ENCODE peak calls at places on chromosome 11, in ten cellular contexts. One of them, this sample, is unnamed.

GRCh38 chr11:57474017-57474750 is 13.9 kb downstream of the RTN4RL2 start:
- DNase-seq in fibroblast of villous mesenchyme: no peak
- DNase-seq in type B pancreatic cell: no peak
- DNase-seq in astrocyte of the spinal cord: no peak
- DNase-seq in foreskin fibroblast: peak; percentile 41
- DNase-seq in lung: no peak
- DNase-seq in PC-9: no peak
- DNase-seq in GM10248: no peak
- DNase-seq in keratinocyte: no peak
- DNase-seq in astrocyte: no peak
- DNase-seq in this sample: no peak

GRCh38 chr11:32161293-32161692 is 70.4 kb downstream of the RCN1 start:
- DNase-seq in astrocyte: no peak
- DNase-seq in GM10248: no peak
- DNase-seq in PC-9: no peak
- DNase-seq in lung: no peak
- DNase-seq in keratinocyte: no peak
- DNase-seq in astrocyte of the spinal cord: no peak
- DNase-seq in fibroblast of villous mesenchyme: no peak
- DNase-seq in type B pancreatic cell: no peak
- DNase-seq in foreskin fibroblast: no peak
- DNase-seq in this sample: no peak

GRCh38 chr11:65506316-65506769 is 7.5 kb downstream of the MALAT1 start:
- DNase-seq in astrocyte of the spinal cord: no peak
- DNase-seq in fibroblast of villous mesenchyme: no peak
- DNase-seq in PC-9: no peak
- DNase-seq in keratinocyte: no peak
- DNase-seq in GM10248: no peak
- DNase-seq in astrocyte: no peak
- DNase-seq in type B pancreatic cell: no peak
- DNase-seq in lung: no peak
- DNase-seq in foreskin fibroblast: no peak
- DNase-seq in this sample: no peak

GRCh38 chr11:121119444-121119843 is 18.4 kb downstream of the TECTA start:
- DNase-seq in fibroblast of villous mesenchyme: peak; percentile 23
- DNase-seq in foreskin fibroblast: no peak
- DNase-seq in GM10248: no peak
- DNase-seq in type B pancreatic cell: no peak
- DNase-seq in keratinocyte: no peak
- DNase-seq in astrocyte: no peak
- DNase-seq in astrocyte of the spinal cord: no peak
- DNase-seq in lung: no peak
- DNase-seq in PC-9: no peak
- DNase-seq in this sample: no peak

GRCh38 chr11:34999453-34999852 is 83.0 kb downstream of the PDHX start:
- DNase-seq in foreskin fibroblast: no peak
- DNase-seq in lung: no peak
- DNase-seq in keratinocyte: no peak
- DNase-seq in PC-9: no peak
- DNase-seq in GM10248: no peak
- DNase-seq in astrocyte: no peak
- DNase-seq in astrocyte of the spinal cord: no peak
- DNase-seq in fibroblast of villous mesenchyme: no peak
- DNase-seq in type B pancreatic cell: no peak
- DNase-seq in this sample: no peak

GRCh38 chr11:108069947-108070346 is 51.4 kb upstream of the ACAT1 start:
- DNase-seq in astrocyte of the spinal cord: peak; percentile 71
- DNase-seq in keratinocyte: no peak
- DNase-seq in PC-9: no peak
- DNase-seq in fibroblast of villous mesenchyme: peak; percentile 70
- DNase-seq in lung: no peak
- DNase-seq in foreskin fibroblast: peak; percentile 46
- DNase-seq in GM10248: peak; percentile 13
- DNase-seq in type B pancreatic cell: no peak
- DNase-seq in astrocyte: peak; percentile 63
- DNase-seq in this sample: no peak

GRCh38 chr11:120817131-120817530 is 206.8 kb upstream of the TBCEL start:
- DNase-seq in astrocyte of the spinal cord: no peak
- DNase-seq in astrocyte: no peak
- DNase-seq in lung: no peak
- DNase-seq in GM10248: no peak
- DNase-seq in keratinocyte: no peak
- DNase-seq in type B pancreatic cell: no peak
- DNase-seq in PC-9: no peak
- DNase-seq in foreskin fibroblast: no peak
- DNase-seq in fibroblast of villous mesenchyme: no peak
- DNase-seq in this sample: no peak

GRCh38 chr11:69466039-69466438 is 15.4 kb upstream of the LINC01488 start:
- DNase-seq in lung: no peak
- DNase-seq in astrocyte: no peak
- DNase-seq in foreskin fibroblast: no peak
- DNase-seq in fibroblast of villous mesenchyme: no peak
- DNase-seq in type B pancreatic cell: no peak
- DNase-seq in PC-9: no peak
- DNase-seq in GM10248: no peak
- DNase-seq in astrocyte of the spinal cord: no peak
- DNase-seq in keratinocyte: no peak
- DNase-seq in this sample: no peak

GRCh38 chr11:104343578-104343977 is 179.6 kb upstream of the PDGFD start:
- DNase-seq in foreskin fibroblast: peak; percentile 16
- DNase-seq in astrocyte: no peak
- DNase-seq in lung: no peak
- DNase-seq in fibroblast of villous mesenchyme: no peak
- DNase-seq in keratinocyte: no peak
- DNase-seq in PC-9: no peak
- DNase-seq in astrocyte of the spinal cord: no peak
- DNase-seq in GM10248: no peak
- DNase-seq in type B pancreatic cell: no peak
- DNase-seq in this sample: no peak

GRCh38 chr11:15927196-15927865 is 429.0 kb downstream of the SOX6 start:
- DNase-seq in astrocyte: no peak
- DNase-seq in PC-9: no peak
- DNase-seq in fibroblast of villous mesenchyme: no peak
- DNase-seq in type B pancreatic cell: peak; percentile 6
- DNase-seq in foreskin fibroblast: no peak
- DNase-seq in keratinocyte: no peak
- DNase-seq in GM10248: no peak
- DNase-seq in astrocyte of the spinal cord: no peak
- DNase-seq in lung: no peak
- DNase-seq in this sample: no peak

GRCh38 chr11:15918674-15919073 is 437.7 kb downstream of the SOX6 start:
- DNase-seq in fibroblast of villous mesenchyme: no peak
- DNase-seq in PC-9: no peak
- DNase-seq in type B pancreatic cell: no peak
- DNase-seq in keratinocyte: no peak
- DNase-seq in astrocyte of the spinal cord: no peak
- DNase-seq in astrocyte: no peak
- DNase-seq in GM10248: no peak
- DNase-seq in foreskin fibroblast: no peak
- DNase-seq in lung: no peak
- DNase-seq in this sample: no peak

GRCh38 chr11:15926071-15926470 is 430.3 kb downstream of the SOX6 start:
- DNase-seq in lung: no peak
- DNase-seq in foreskin fibroblast: peak; percentile 9
- DNase-seq in GM10248: no peak
- DNase-seq in PC-9: no peak
- DNase-seq in type B pancreatic cell: no peak
- DNase-seq in astrocyte of the spinal cord: no peak
- DNase-seq in keratinocyte: no peak
- DNase-seq in fibroblast of villous mesenchyme: no peak
- DNase-seq in astrocyte: no peak
- DNase-seq in this sample: no peak

GRCh38 chr11:15920856-15921629 is 435.3 kb downstream of the SOX6 start:
- DNase-seq in fibroblast of villous mesenchyme: no peak
- DNase-seq in foreskin fibroblast: no peak
- DNase-seq in PC-9: no peak
- DNase-seq in type B pancreatic cell: no peak
- DNase-seq in lung: no peak
- DNase-seq in GM10248: no peak
- DNase-seq in keratinocyte: no peak
- DNase-seq in astrocyte of the spinal cord: no peak
- DNase-seq in astrocyte: peak; percentile 51
- DNase-seq in this sample: no peak

GRCh38 chr11:15923169-15923568 is 433.2 kb downstream of the SOX6 start:
- DNase-seq in type B pancreatic cell: no peak
- DNase-seq in astrocyte: no peak
- DNase-seq in PC-9: no peak
- DNase-seq in lung: no peak
- DNase-seq in keratinocyte: no peak
- DNase-seq in astrocyte of the spinal cord: no peak
- DNase-seq in foreskin fibroblast: no peak
- DNase-seq in GM10248: no peak
- DNase-seq in fibroblast of villous mesenchyme: no peak
- DNase-seq in this sample: no peak
- TF ChIP-seq CTCF in type B pancreatic cell: peak; percentile 18
- TF ChIP-seq CTCF in astrocyte: no peak
- TF ChIP-seq CTCF in PC-9: no peak
- TF ChIP-seq CTCF in lung: no peak
- TF ChIP-seq CTCF in keratinocyte: no peak
- TF ChIP-seq CTCF in astrocyte of the spinal cord: no peak
- TF ChIP-seq CTCF in foreskin fibroblast: no peak
- TF ChIP-seq CTCF in GM10248: no peak
- TF ChIP-seq CTCF in fibroblast of villous mesenchyme: peak; percentile 23
- TF ChIP-seq CTCF in this sample: no peak

DNA sequence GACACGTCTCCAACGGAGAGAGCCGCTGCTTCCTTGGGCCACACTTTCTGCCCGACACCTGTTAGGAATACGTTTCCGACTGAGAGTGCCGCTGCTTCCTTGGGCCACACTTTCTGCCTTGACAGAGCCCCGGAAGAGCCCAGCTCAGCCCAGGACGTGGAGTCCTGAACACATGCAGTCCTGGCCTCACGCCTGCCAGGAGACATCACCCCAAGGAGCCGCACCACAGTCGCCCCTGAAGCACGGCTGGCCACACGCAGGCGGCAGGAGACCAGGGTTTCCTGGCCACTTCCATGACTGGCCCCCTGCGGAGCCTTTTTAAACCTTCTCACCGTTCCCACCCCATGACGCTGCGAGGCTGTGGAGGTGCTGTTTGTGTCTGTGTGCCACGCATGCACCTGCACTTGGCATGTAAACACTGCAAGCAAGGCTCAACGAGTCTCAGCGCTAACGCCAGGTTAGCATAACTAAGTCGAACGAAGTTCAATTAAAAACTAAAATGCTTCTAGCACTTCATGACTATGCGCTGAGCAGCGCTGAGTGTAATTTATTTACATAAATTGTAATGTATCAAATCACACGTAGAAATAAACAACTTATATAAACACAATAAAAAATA is 8.8 kb downstream of the TOLLIP start:
- DNase-seq in foreskin fibroblast: no peak
- DNase-seq in fibroblast of villous mesenchyme: no peak
- DNase-seq in PC-9: no peak
- DNase-seq in type B pancreatic cell: peak; percentile 52
- DNase-seq in keratinocyte: no peak
- DNase-seq in astrocyte of the spinal cord: no peak
- DNase-seq in astrocyte: no peak
- DNase-seq in GM10248: no peak
- DNase-seq in lung: peak; percentile 14
- DNase-seq in this sample: no peak
- TF ChIP-seq CTCF in foreskin fibroblast: no peak
- TF ChIP-seq CTCF in fibroblast of villous mesenchyme: no peak
- TF ChIP-seq CTCF in PC-9: no peak
- TF ChIP-seq CTCF in type B pancreatic cell: no peak
- TF ChIP-seq CTCF in keratinocyte: no peak
- TF ChIP-seq CTCF in astrocyte of the spinal cord: no peak
- TF ChIP-seq CTCF in astrocyte: no peak
- TF ChIP-seq CTCF in GM10248: no peak
- TF ChIP-seq CTCF in lung: no peak
- TF ChIP-seq CTCF in this sample: no peak

GRCh38 chr11:67048515-67048914 is 8.1 kb upstream of the RHOD start:
- DNase-seq in astrocyte of the spinal cord: no peak
- DNase-seq in keratinocyte: no peak
- DNase-seq in type B pancreatic cell: no peak
- DNase-seq in foreskin fibroblast: peak; percentile 89
- DNase-seq in fibroblast of villous mesenchyme: no peak
- DNase-seq in PC-9: no peak
- DNase-seq in GM10248: no peak
- DNase-seq in astrocyte: no peak
- DNase-seq in lung: no peak
- DNase-seq in this sample: no peak

GRCh38 chr11:67051945-67052488 is 4.6 kb upstream of the RHOD start:
- DNase-seq in lung: no peak
- DNase-seq in type B pancreatic cell: no peak
- DNase-seq in GM10248: no peak
- DNase-seq in foreskin fibroblast: no peak
- DNase-seq in fibroblast of villous mesenchyme: no peak
- DNase-seq in PC-9: no peak
- DNase-seq in astrocyte: no peak
- DNase-seq in keratinocyte: no peak
- DNase-seq in astrocyte of the spinal cord: no peak
- DNase-seq in this sample: no peak

GRCh38 chr11:67052891-67053290 is 3.8 kb upstream of the RHOD start:
- DNase-seq in astrocyte of the spinal cord: no peak
- DNase-seq in GM10248: no peak
- DNase-seq in keratinocyte: no peak
- DNase-seq in fibroblast of villous mesenchyme: no peak
- DNase-seq in foreskin fibroblast: no peak
- DNase-seq in lung: no peak
- DNase-seq in type B pancreatic cell: no peak
- DNase-seq in astrocyte: no peak
- DNase-seq in PC-9: no peak
- DNase-seq in this sample: no peak

GRCh38 chr11:67051494-67051893 is 5.2 kb upstream of the RHOD start:
- DNase-seq in lung: no peak
- DNase-seq in type B pancreatic cell: no peak
- DNase-seq in PC-9: no peak
- DNase-seq in astrocyte: no peak
- DNase-seq in foreskin fibroblast: no peak
- DNase-seq in GM10248: no peak
- DNase-seq in astrocyte of the spinal cord: no peak
- DNase-seq in fibroblast of villous mesenchyme: no peak
- DNase-seq in keratinocyte: no peak
- DNase-seq in this sample: no peak

GRCh38 chr11:67050139-67050538 is 6.5 kb upstream of the RHOD start:
- DNase-seq in type B pancreatic cell: no peak
- DNase-seq in astrocyte of the spinal cord: no peak
- DNase-seq in foreskin fibroblast: no peak
- DNase-seq in PC-9: peak; percentile 28
- DNase-seq in astrocyte: no peak
- DNase-seq in fibroblast of villous mesenchyme: no peak
- DNase-seq in GM10248: no peak
- DNase-seq in keratinocyte: no peak
- DNase-seq in lung: no peak
- DNase-seq in this sample: no peak
- TF ChIP-seq CTCF in type B pancreatic cell: no peak
- TF ChIP-seq CTCF in astrocyte of the spinal cord: no peak
- TF ChIP-seq CTCF in foreskin fibroblast: no peak
- TF ChIP-seq CTCF in PC-9: no peak
- TF ChIP-seq CTCF in astrocyte: no peak
- TF ChIP-seq CTCF in fibroblast of villous mesenchyme: no peak
- TF ChIP-seq CTCF in GM10248: no peak
- TF ChIP-seq CTCF in keratinocyte: no peak
- TF ChIP-seq CTCF in lung: no peak
- TF ChIP-seq CTCF in this sample: no peak

DNA sequence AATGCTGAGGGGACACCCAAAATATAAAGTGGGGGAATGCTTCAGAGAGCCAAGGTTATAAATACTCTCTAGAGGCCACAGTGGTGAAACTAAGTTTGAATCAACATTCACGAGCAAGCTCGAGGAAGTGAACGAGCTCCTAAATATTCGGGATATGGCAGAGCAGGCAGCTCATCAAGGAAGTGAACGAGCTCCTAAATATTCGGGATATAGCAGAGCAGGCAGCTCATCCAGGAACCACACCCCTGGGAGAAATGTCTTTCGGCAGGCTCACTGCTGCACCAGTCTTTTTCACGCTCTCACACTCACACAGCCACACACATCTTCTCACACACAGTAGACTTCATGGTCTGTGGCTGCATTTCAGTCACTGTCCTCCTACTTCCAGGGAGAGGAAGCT is 787.5 kb downstream of the OPCML start:
- DNase-seq in type B pancreatic cell: no peak
- DNase-seq in astrocyte of the spinal cord: no peak
- DNase-seq in foreskin fibroblast: peak; percentile 82
- DNase-seq in lung: no peak
- DNase-seq in keratinocyte: no peak
- DNase-seq in GM10248: no peak
- DNase-seq in fibroblast of villous mesenchyme: no peak
- DNase-seq in astrocyte: peak; percentile 71
- DNase-seq in PC-9: no peak
- DNase-seq in this sample: no peak
- TF ChIP-seq CTCF in type B pancreatic cell: no peak
- TF ChIP-seq CTCF in astrocyte of the spinal cord: no peak
- TF ChIP-seq CTCF in foreskin fibroblast: no peak
- TF ChIP-seq CTCF in lung: no peak
- TF ChIP-seq CTCF in keratinocyte: no peak
- TF ChIP-seq CTCF in GM10248: no peak
- TF ChIP-seq CTCF in fibroblast of villous mesenchyme: no peak
- TF ChIP-seq CTCF in astrocyte: no peak
- TF ChIP-seq CTCF in PC-9: no peak
- TF ChIP-seq CTCF in this sample: no peak

This sample was measured in endothelial cell.